ENCODE peak calls at places on chromosomes 5 and 9, in ten cellular contexts. One of them, this sample, is unnamed.
A peak's percentile ranks its signal among the peaks of the same experiment; 100 is the strongest.

GRCh38 chr9:78292716-78293497 is 4.0 kb upstream of the PSAT1 start:
- DNase-seq in lower leg skin: no peak
- DNase-seq in GM12865: no peak
- DNase-seq in chondrocyte: no peak
- DNase-seq in body of pancreas: no peak
- DNase-seq in IMR-90: no peak
- DNase-seq in stomach: no peak
- DNase-seq in GM12864: no peak
- DNase-seq in fibroblast of lung: no peak
- DNase-seq in epithelial cell of esophagus: no peak
- DNase-seq in this sample: no peak

GRCh38 chr5:145161384-145161783 is 673.8 kb downstream of the PRELID2 start:
- DNase-seq in lower leg skin: no peak
- DNase-seq in GM12865: no peak
- DNase-seq in chondrocyte: no peak
- DNase-seq in body of pancreas: no peak
- DNase-seq in IMR-90: no peak
- DNase-seq in stomach: no peak
- DNase-seq in GM12864: no peak
- DNase-seq in fibroblast of lung: no peak
- DNase-seq in epithelial cell of esophagus: no peak
- DNase-seq in this sample: no peak

GRCh38 chr5:30607301-30607700 is 586.2 kb upstream of the CDH6 start:
- DNase-seq in lower leg skin: no peak
- DNase-seq in GM12865: no peak
- DNase-seq in chondrocyte: no peak
- DNase-seq in body of pancreas: no peak
- DNase-seq in IMR-90: no peak
- DNase-seq in stomach: no peak
- DNase-seq in GM12864: no peak
- DNase-seq in fibroblast of lung: no peak
- DNase-seq in epithelial cell of esophagus: peak; percentile 44
- DNase-seq in this sample: no peak

GRCh38 chr9:125674981-125675973 is 31.7 kb downstream of the MAPKAP1 start:
- DNase-seq in lower leg skin: no peak
- DNase-seq in GM12865: no peak
- DNase-seq in chondrocyte: no peak
- DNase-seq in body of pancreas: no peak
- DNase-seq in IMR-90: peak; percentile 87
- DNase-seq in stomach: no peak
- DNase-seq in GM12864: no peak
- DNase-seq in fibroblast of lung: peak; percentile 77
- DNase-seq in epithelial cell of esophagus: peak; percentile 67
- DNase-seq in this sample: no peak

GRCh38 chr5:763397-763796 is 21.1 kb downstream of the ZDHHC11B start:
- DNase-seq in lower leg skin: no peak
- DNase-seq in GM12865: no peak
- DNase-seq in chondrocyte: no peak
- DNase-seq in body of pancreas: no peak
- DNase-seq in IMR-90: no peak
- DNase-seq in stomach: no peak
- DNase-seq in GM12864: no peak
- DNase-seq in fibroblast of lung: no peak
- DNase-seq in epithelial cell of esophagus: no peak
- DNase-seq in this sample: no peak

GRCh38 chr9:127346584-127346983 is 50.4 kb upstream of the SLC2A8 start:
- DNase-seq in lower leg skin: no peak
- DNase-seq in GM12865: no peak
- DNase-seq in chondrocyte: no peak
- DNase-seq in body of pancreas: no peak
- DNase-seq in IMR-90: no peak
- DNase-seq in stomach: peak; percentile 8
- DNase-seq in GM12864: no peak
- DNase-seq in fibroblast of lung: no peak
- DNase-seq in epithelial cell of esophagus: no peak
- DNase-seq in this sample: no peak

GRCh38 chr5:153974131-153974812 is 64.4 kb downstream of the FAM114A2 start:
- DNase-seq in lower leg skin: no peak
- DNase-seq in GM12865: peak; percentile 49
- DNase-seq in chondrocyte: no peak
- DNase-seq in body of pancreas: no peak
- DNase-seq in IMR-90: peak; percentile 40
- DNase-seq in stomach: no peak
- DNase-seq in GM12864: no peak
- DNase-seq in fibroblast of lung: peak; percentile 59
- DNase-seq in epithelial cell of esophagus: peak; percentile 46
- DNase-seq in this sample: no peak

GRCh38 chr9:127612993-127613954 is 1.2 kb downstream of the STXBP1 start:
- DNase-seq in lower leg skin: peak; percentile 69
- DNase-seq in GM12865: no peak
- DNase-seq in chondrocyte: peak; percentile 72
- DNase-seq in body of pancreas: peak; percentile 61
- DNase-seq in IMR-90: peak; percentile 57
- DNase-seq in stomach: peak; percentile 52
- DNase-seq in GM12864: no peak
- DNase-seq in fibroblast of lung: peak; percentile 57
- DNase-seq in epithelial cell of esophagus: peak; percentile 77
- DNase-seq in this sample: peak; percentile 77

GRCh38 chr5:612498-613424 is 621 bp downstream of the CEP72 start:
- DNase-seq in lower leg skin: no peak
- DNase-seq in GM12865: no peak
- DNase-seq in chondrocyte: no peak
- DNase-seq in body of pancreas: peak; percentile 16
- DNase-seq in IMR-90: no peak
- DNase-seq in stomach: peak; percentile 20
- DNase-seq in GM12864: no peak
- DNase-seq in fibroblast of lung: no peak
- DNase-seq in epithelial cell of esophagus: peak; percentile 34
- DNase-seq in this sample: peak; percentile 43

GRCh38 chr9:128911529-128912035 is 9.2 kb upstream of the PHYHD1 start:
- DNase-seq in lower leg skin: no peak
- DNase-seq in GM12865: no peak
- DNase-seq in chondrocyte: no peak
- DNase-seq in body of pancreas: peak; percentile 47
- DNase-seq in IMR-90: peak; percentile 77
- DNase-seq in stomach: no peak
- DNase-seq in GM12864: no peak
- DNase-seq in fibroblast of lung: peak; percentile 47
- DNase-seq in epithelial cell of esophagus: peak; percentile 55
- DNase-seq in this sample: no peak

GRCh38 chr9:111438576-111439235 is 45.5 kb downstream of the ECPAS start:
- DNase-seq in lower leg skin: no peak
- DNase-seq in GM12865: no peak
- DNase-seq in chondrocyte: no peak
- DNase-seq in body of pancreas: no peak
- DNase-seq in IMR-90: peak; percentile 32
- DNase-seq in stomach: no peak
- DNase-seq in GM12864: no peak
- DNase-seq in fibroblast of lung: peak; percentile 49
- DNase-seq in epithelial cell of esophagus: no peak
- DNase-seq in this sample: no peak

GRCh38 chr5:154850255-154851062 is at the start of gene FAXDC2:
- DNase-seq in lower leg skin: peak; percentile 86
- DNase-seq in GM12865: no peak
- DNase-seq in chondrocyte: no peak
- DNase-seq in body of pancreas: peak; percentile 72
- DNase-seq in IMR-90: peak; percentile 88
- DNase-seq in stomach: peak; percentile 61
- DNase-seq in GM12864: no peak
- DNase-seq in fibroblast of lung: peak; percentile 88
- DNase-seq in epithelial cell of esophagus: peak; percentile 44
- DNase-seq in this sample: no peak

GRCh38 chr5:123512631-123513461 is 869 bp downstream of the CSNK1G3 start:
- DNase-seq in lower leg skin: peak; percentile 18
- DNase-seq in GM12865: peak; percentile 53
- DNase-seq in chondrocyte: peak; percentile 91
- DNase-seq in body of pancreas: peak; percentile 10
- DNase-seq in IMR-90: peak; percentile 30
- DNase-seq in stomach: peak; percentile 30
- DNase-seq in GM12864: no peak
- DNase-seq in fibroblast of lung: peak; percentile 31
- DNase-seq in epithelial cell of esophagus: peak; percentile 35
- DNase-seq in this sample: peak; percentile 63

GRCh38 chr9:136741885-136742568 is 713 bp downstream of the LCN10 start:
- DNase-seq in lower leg skin: no peak
- DNase-seq in GM12865: peak; percentile 41
- DNase-seq in chondrocyte: no peak
- DNase-seq in body of pancreas: peak; percentile 45
- DNase-seq in IMR-90: no peak
- DNase-seq in stomach: no peak
- DNase-seq in GM12864: no peak
- DNase-seq in fibroblast of lung: no peak
- DNase-seq in epithelial cell of esophagus: no peak
- DNase-seq in this sample: no peak

GRCh38 chr5:150879358-150879757 is 25.4 kb downstream of the ZNF300 start:
- DNase-seq in lower leg skin: no peak
- DNase-seq in GM12865: no peak
- DNase-seq in chondrocyte: no peak
- DNase-seq in body of pancreas: no peak
- DNase-seq in IMR-90: no peak
- DNase-seq in stomach: no peak
- DNase-seq in GM12864: no peak
- DNase-seq in fibroblast of lung: no peak
- DNase-seq in epithelial cell of esophagus: no peak
- DNase-seq in this sample: no peak
- TF ChIP-seq CTCF in lower leg skin: no peak
- TF ChIP-seq CTCF in GM12865: no peak
- TF ChIP-seq CTCF in chondrocyte: no peak
- TF ChIP-seq CTCF in body of pancreas: no peak
- TF ChIP-seq CTCF in IMR-90: no peak
- TF ChIP-seq CTCF in stomach: no peak
- TF ChIP-seq CTCF in GM12864: no peak
- TF ChIP-seq CTCF in fibroblast of lung: no peak
- TF ChIP-seq CTCF in epithelial cell of esophagus: no peak
- TF ChIP-seq CTCF in this sample: no peak

GRCh38 chr5:140926211-140926902 is at the start of gene PCDHAC1:
- DNase-seq in lower leg skin: peak; percentile 19
- DNase-seq in GM12865: no peak
- DNase-seq in chondrocyte: peak; percentile 97
- DNase-seq in body of pancreas: peak; percentile 88
- DNase-seq in IMR-90: no peak
- DNase-seq in stomach: peak; percentile 66
- DNase-seq in GM12864: no peak
- DNase-seq in fibroblast of lung: peak; percentile 27
- DNase-seq in epithelial cell of esophagus: peak; percentile 67
- DNase-seq in this sample: peak; percentile 98
- TF ChIP-seq CTCF in lower leg skin: no peak
- TF ChIP-seq CTCF in GM12865: no peak
- TF ChIP-seq CTCF in chondrocyte: peak; percentile 99
- TF ChIP-seq CTCF in body of pancreas: peak; percentile 65
- TF ChIP-seq CTCF in IMR-90: peak; percentile 26
- TF ChIP-seq CTCF in stomach: peak; percentile 40
- TF ChIP-seq CTCF in GM12864: no peak
- TF ChIP-seq CTCF in fibroblast of lung: peak; percentile 44
- TF ChIP-seq CTCF in epithelial cell of esophagus: peak; percentile 50
- TF ChIP-seq CTCF in this sample: peak; percentile 99

GRCh38 chr9:29241320-29241719 is 1668.0 kb upstream of the C9orf72 start:
- DNase-seq in lower leg skin: no peak
- DNase-seq in GM12865: no peak
- DNase-seq in chondrocyte: no peak
- DNase-seq in body of pancreas: no peak
- DNase-seq in IMR-90: no peak
- DNase-seq in stomach: no peak
- DNase-seq in GM12864: no peak
- DNase-seq in fibroblast of lung: no peak
- DNase-seq in epithelial cell of esophagus: peak; percentile 61
- DNase-seq in this sample: no peak

DNA sequence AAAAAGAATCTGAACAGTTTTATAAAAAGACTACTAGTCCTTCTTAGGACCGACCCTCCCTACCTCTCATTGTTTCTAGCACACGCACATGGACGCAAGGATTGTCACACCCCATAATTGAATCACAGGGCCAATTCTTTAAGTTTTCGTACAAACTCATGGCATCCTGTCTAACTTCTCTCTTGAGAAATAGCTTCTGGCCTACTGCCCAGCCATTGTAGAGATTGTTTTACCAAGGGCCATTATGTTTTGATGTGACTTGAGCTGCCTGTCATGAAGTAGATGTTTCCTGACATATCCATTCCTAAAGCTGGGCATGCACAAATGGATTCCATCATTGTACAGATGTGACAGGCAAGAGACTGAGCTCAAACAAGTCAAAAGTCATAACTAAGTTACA is 1672.1 kb upstream of the C9orf72 start:
- DNase-seq in lower leg skin: no peak
- DNase-seq in GM12865: no peak
- DNase-seq in chondrocyte: no peak
- DNase-seq in body of pancreas: no peak
- DNase-seq in IMR-90: no peak
- DNase-seq in stomach: no peak
- DNase-seq in GM12864: no peak
- DNase-seq in fibroblast of lung: no peak
- DNase-seq in epithelial cell of esophagus: peak; percentile 36
- DNase-seq in this sample: no peak
- TF ChIP-seq CTCF in lower leg skin: no peak
- TF ChIP-seq CTCF in GM12865: no peak
- TF ChIP-seq CTCF in chondrocyte: no peak
- TF ChIP-seq CTCF in body of pancreas: no peak
- TF ChIP-seq CTCF in IMR-90: no peak
- TF ChIP-seq CTCF in stomach: no peak
- TF ChIP-seq CTCF in GM12864: no peak
- TF ChIP-seq CTCF in fibroblast of lung: no peak
- TF ChIP-seq CTCF in epithelial cell of esophagus: no peak
- TF ChIP-seq CTCF in this sample: no peak

GRCh38 chr5:16384804-16385203 is 80.8 kb downstream of the ZNF622 start:
- DNase-seq in lower leg skin: no peak
- DNase-seq in GM12865: no peak
- DNase-seq in chondrocyte: no peak
- DNase-seq in body of pancreas: no peak
- DNase-seq in IMR-90: no peak
- DNase-seq in stomach: no peak
- DNase-seq in GM12864: no peak
- DNase-seq in fibroblast of lung: no peak
- DNase-seq in epithelial cell of esophagus: no peak
- DNase-seq in this sample: no peak

GRCh38 chr5:16384222-16384621 is 81.4 kb downstream of the ZNF622 start:
- DNase-seq in lower leg skin: no peak
- DNase-seq in GM12865: no peak
- DNase-seq in chondrocyte: no peak
- DNase-seq in body of pancreas: no peak
- DNase-seq in IMR-90: no peak
- DNase-seq in stomach: no peak
- DNase-seq in GM12864: no peak
- DNase-seq in fibroblast of lung: no peak
- DNase-seq in epithelial cell of esophagus: no peak
- DNase-seq in this sample: no peak

GRCh38 chr5:16382047-16382446 is 83.6 kb downstream of the ZNF622 start:
- DNase-seq in lower leg skin: no peak
- DNase-seq in GM12865: no peak
- DNase-seq in chondrocyte: no peak
- DNase-seq in body of pancreas: no peak
- DNase-seq in IMR-90: no peak
- DNase-seq in stomach: no peak
- DNase-seq in GM12864: no peak
- DNase-seq in fibroblast of lung: no peak
- DNase-seq in epithelial cell of esophagus: no peak
- DNase-seq in this sample: no peak

GRCh38 chr5:16383544-16384057 is 82.0 kb downstream of the ZNF622 start:
- DNase-seq in lower leg skin: no peak
- DNase-seq in GM12865: no peak
- DNase-seq in chondrocyte: no peak
- DNase-seq in body of pancreas: no peak
- DNase-seq in IMR-90: no peak
- DNase-seq in stomach: no peak
- DNase-seq in GM12864: no peak
- DNase-seq in fibroblast of lung: no peak
- DNase-seq in epithelial cell of esophagus: no peak
- DNase-seq in this sample: no peak

GRCh38 chr5:16385516-16386090 is 80.0 kb downstream of the ZNF622 start:
- DNase-seq in lower leg skin: no peak
- DNase-seq in GM12865: no peak
- DNase-seq in chondrocyte: no peak
- DNase-seq in body of pancreas: no peak
- DNase-seq in IMR-90: no peak
- DNase-seq in stomach: no peak
- DNase-seq in GM12864: no peak
- DNase-seq in fibroblast of lung: no peak
- DNase-seq in epithelial cell of esophagus: no peak
- DNase-seq in this sample: no peak
- TF ChIP-seq CTCF in lower leg skin: no peak
- TF ChIP-seq CTCF in GM12865: no peak
- TF ChIP-seq CTCF in chondrocyte: no peak
- TF ChIP-seq CTCF in body of pancreas: no peak
- TF ChIP-seq CTCF in IMR-90: no peak
- TF ChIP-seq CTCF in stomach: no peak
- TF ChIP-seq CTCF in GM12864: no peak
- TF ChIP-seq CTCF in fibroblast of lung: no peak
- TF ChIP-seq CTCF in epithelial cell of esophagus: no peak
- TF ChIP-seq CTCF in this sample: no peak